ENCODE peak calls at places on chromosomes 16 and 17, in seven cellular contexts. H is sigmoid colon, M is stomach, T is K562, S is HCT116, F is prostate gland, X is breast epithelium. L is an unnamed sample.

GRCh38 chr16:48558269-48558915 is 51.6 kb downstream of the N4BP1 start:
- DNase-seq in M (no peak), F (no peak), T (no peak), H (no peak), X (no peak), S (no peak), L (no peak)

GRCh38 chr16:19610200-19610599 is 54.7 kb downstream of the VPS35L start:
- DNase-seq in H (no peak), M (no peak), F (no peak), X (no peak), S (no peak), T (no peak), L (no peak)

GRCh38 chr17:19987897-19988296 is 10.3 kb upstream of the AKAP10 start:
- DNase-seq in S (no peak), X (no peak), M (no peak), F (no peak), H (no peak), T (peak), L (no peak)

GRCh38 chr17:50947844-50948514 is 81.8 kb upstream of the TOB1 start:
- DNase-seq in T (no peak), M (peak), H (peak), S (no peak), X (peak), F (peak), L (no peak)

GRCh38 chr16:89004209-89004831 is 27.3 kb upstream of the CBFA2T3 start:
- DNase-seq in H (no peak), X (no peak), F (no peak), T (peak), S (no peak), M (no peak), L (no peak)

GRCh38 chr16:24645739-24646645 is 83.5 kb upstream of the TNRC6A start:
- DNase-seq in F (no peak), H (peak), S (peak), X (no peak), M (no peak), T (no peak), L (no peak)

GRCh38 chr16:54597222-54597621 is 310.6 kb upstream of the IRX3 start:
- DNase-seq in X (no peak), S (no peak), H (no peak), T (no peak), F (no peak), M (no peak), L (no peak)

GRCh38 chr16:15518412-15519351 is 84.3 kb downstream of the BMERB1 start:
- DNase-seq in T (no peak), X (no peak), F (no peak), H (peak), S (no peak), M (no peak), L (no peak)

GRCh38 chr17:59897090-59897489 is 4.2 kb downstream of the RPS6KB1 start:
- DNase-seq in X (no peak), T (no peak), H (no peak), M (no peak), F (no peak), S (no peak), L (no peak)

GRCh38 chr16:29961127-29961478 is 776 bp upstream of the TMEM219 start:
- DNase-seq in X (no peak), H (no peak), S (no peak), F (no peak), M (no peak), T (no peak), L (no peak)

GRCh38 chr16:87160752-87161337 is 156.3 kb downstream of the C16orf95 start:
- DNase-seq in M (no peak), X (no peak), S (no peak), F (no peak), H (no peak), T (no peak), L (no peak)

GRCh38 chr16:79483336-79483735 is 117.2 kb downstream of the MAF start:
- DNase-seq in M (no peak), S (no peak), F (no peak), T (no peak), H (no peak), X (no peak), L (no peak)

GRCh38 chr17:73067075-73067474 is 25.4 kb downstream of the SLC39A11 start:
- DNase-seq in T (no peak), H (no peak), F (no peak), M (no peak), X (no peak), S (no peak), L (no peak)

GRCh38 chr17:55086635-55087058 is 118.1 kb downstream of the STXBP4 start:
- DNase-seq in H (no peak), S (peak), T (peak), M (no peak), X (no peak), F (no peak), L (no peak)

GRCh38 chr17:71237903-71238538 is 882.8 kb upstream of the SOX9 start:
- DNase-seq in H (no peak), X (no peak), F (no peak), T (no peak), S (peak), M (no peak), L (no peak)

DNA sequence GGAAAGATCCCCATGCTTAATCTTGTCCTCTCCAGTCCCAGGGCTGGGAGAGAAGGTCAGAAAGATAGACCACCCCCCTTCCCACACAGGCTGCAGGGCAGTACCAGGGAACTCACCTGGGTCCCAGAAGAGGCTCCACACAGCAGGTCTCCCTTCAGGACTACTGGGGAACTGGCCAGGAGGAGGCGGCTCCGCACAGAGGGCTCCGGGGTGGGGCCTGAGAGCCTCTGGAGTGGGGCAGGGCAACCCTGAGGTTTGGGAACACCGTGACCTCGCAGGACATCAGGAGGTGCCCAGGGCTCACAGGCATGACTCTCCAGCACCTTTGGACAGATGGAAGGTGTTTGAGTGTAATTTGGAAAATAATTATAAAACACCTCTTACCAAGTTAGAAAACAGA is 11.0 kb downstream of the ABCA3 start:
- DNase-seq in F (no peak), T (no peak), S (no peak), X (no peak), M (no peak), H (no peak), L (no peak)
- TF ChIP-seq POLR2A in F (no peak), T (no peak), S (no peak), X (no peak), M (no peak), H (no peak), L (no peak)

DNA sequence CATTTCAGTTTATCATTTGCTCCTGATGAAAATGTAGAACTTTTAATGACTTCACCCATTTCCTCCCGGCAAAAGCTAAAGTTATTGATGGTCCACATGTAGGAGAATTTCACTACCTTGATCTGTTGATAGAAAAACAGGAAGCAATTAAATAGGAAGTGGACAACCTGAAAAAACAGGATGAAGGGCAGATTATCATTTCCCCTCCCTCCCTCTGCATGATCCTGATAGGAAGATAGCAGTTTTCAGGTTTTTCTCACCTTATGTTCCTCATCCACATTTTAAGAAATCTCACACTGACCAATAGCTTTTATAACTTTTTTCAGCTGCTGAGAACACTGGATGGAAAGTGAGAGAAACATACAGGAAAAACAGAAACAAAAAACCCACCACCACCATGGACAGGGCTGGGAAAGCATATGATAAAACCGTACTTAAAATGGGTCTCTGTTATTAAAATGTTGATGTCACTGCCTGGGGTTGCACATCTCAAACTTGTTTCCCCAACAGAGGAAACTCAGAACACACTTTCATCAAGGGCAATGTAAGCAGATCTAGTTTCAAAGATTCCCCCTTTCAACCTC is 46.4 kb downstream of the NXPH3 start:
- DNase-seq in F (no peak), M (no peak), T (no peak), H (no peak), S (no peak), X (no peak), L (no peak)
- TF ChIP-seq POLR2AphosphoS5 in F (no peak), M (no peak), T (no peak), H (no peak), S (no peak), X (no peak), L (no peak)

DNA sequence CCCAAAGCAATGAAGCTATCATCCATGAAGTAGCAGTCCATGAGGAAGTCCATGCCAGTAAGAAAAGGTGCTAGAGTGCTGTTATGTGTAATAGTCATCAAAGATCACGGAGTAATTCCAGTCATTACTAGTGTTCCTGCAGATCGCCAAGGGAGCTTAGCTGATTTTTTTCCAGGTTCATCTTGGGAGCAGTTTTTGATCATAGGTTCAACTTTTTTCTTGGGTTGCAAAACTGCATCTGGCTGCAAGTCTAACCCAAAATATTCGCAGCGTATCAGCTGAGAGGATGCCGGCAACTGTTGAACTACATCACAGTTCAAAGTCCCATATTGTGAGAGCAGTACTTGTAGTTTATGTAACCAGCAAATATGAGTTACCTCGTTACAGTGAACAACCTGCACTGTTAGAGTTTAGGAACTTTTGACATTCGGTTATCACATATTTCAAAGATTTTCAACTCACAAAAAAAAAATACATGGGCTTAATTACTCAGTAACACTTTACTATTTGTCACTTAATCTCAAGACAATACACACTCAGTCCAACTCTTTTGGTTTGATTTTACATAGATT is 18.4 kb upstream of the RSL1D1 start:
- DNase-seq in M (no peak), H (no peak), X (no peak), F (no peak), T (no peak), S (no peak), L (no peak)
- TF ChIP-seq POLR2A in M (no peak), H (no peak), X (no peak), F (no peak), T (no peak), S (no peak), L (no peak)

GRCh38 chr17:77086433-77087010 is 54.2 kb upstream of the SEC14L1 start:
- DNase-seq in S (peak), T (peak), M (peak), F (peak), H (peak), X (peak), L (peak)

GRCh38 chr17:77085916-77086432 is 54.8 kb upstream of the SEC14L1 start:
- DNase-seq in T (no peak), M (no peak), H (no peak), X (no peak), F (no peak), S (no peak), L (no peak)

GRCh38 chr17:77087650-77088454 is 52.9 kb upstream of the SEC14L1 start:
- DNase-seq in M (no peak), S (no peak), F (no peak), T (no peak), X (no peak), H (no peak), L (no peak)

GRCh38 chr17:77088455-77089117 is 52.2 kb upstream of the SEC14L1 start:
- DNase-seq in H (peak), S (peak), X (peak), T (peak), M (peak), F (peak), L (peak)

GRCh38 chr17:77083547-77083946 is 57.2 kb upstream of the SEC14L1 start:
- DNase-seq in F (no peak), H (no peak), T (no peak), M (no peak), X (no peak), S (no peak), L (no peak)
- TF ChIP-seq POLR2AphosphoS5 in F (no peak), H (no peak), T (no peak), M (no peak), X (no peak), S (no peak), L (no peak)

GRCh38 chr17:77941004-77941403 is 17.5 kb upstream of the TNRC6C start:
- DNase-seq in S (no peak), H (no peak), F (no peak), T (no peak), X (no peak), M (no peak), L (no peak)

GRCh38 chr17:77946900-77947643 is 11.4 kb upstream of the TNRC6C start:
- DNase-seq in S (no peak), F (no peak), T (no peak), X (no peak), M (no peak), H (no peak), L (no peak)

GRCh38 chr17:77944390-77945222 is 13.9 kb upstream of the TNRC6C start:
- DNase-seq in M (no peak), S (no peak), H (no peak), X (no peak), F (no peak), T (no peak), L (no peak)

GRCh38 chr17:77942111-77942988 is 16.2 kb upstream of the TNRC6C start:
- DNase-seq in F (peak), T (no peak), H (no peak), M (no peak), X (peak), S (no peak), L (no peak)

DNA sequence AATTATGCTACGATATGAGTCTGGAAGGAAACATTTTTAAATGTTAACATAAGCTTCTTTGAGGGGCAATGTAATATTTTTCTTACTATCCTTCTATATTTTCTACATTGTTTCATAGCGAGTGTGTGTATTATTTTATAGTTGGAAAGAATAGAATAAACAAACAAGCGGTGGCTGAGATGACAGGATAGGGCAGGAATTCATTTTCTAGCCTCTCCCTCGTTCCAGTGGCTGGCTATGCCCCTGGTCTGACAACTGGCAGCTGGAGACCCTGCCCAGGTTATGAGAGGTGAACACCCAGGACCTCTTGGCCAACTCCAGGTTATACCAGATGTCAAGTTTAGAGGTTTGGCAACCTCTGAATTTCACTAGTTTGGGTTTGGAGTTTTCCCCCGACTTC is 14.5 kb upstream of the TNRC6C start:
- DNase-seq in H (no peak), M (no peak), X (no peak), F (no peak), S (no peak), T (no peak), L (no peak)
- TF ChIP-seq POLR2A in H (no peak), M (no peak), X (no peak), F (no peak), S (no peak), T (no peak), L (no peak)

DNA sequence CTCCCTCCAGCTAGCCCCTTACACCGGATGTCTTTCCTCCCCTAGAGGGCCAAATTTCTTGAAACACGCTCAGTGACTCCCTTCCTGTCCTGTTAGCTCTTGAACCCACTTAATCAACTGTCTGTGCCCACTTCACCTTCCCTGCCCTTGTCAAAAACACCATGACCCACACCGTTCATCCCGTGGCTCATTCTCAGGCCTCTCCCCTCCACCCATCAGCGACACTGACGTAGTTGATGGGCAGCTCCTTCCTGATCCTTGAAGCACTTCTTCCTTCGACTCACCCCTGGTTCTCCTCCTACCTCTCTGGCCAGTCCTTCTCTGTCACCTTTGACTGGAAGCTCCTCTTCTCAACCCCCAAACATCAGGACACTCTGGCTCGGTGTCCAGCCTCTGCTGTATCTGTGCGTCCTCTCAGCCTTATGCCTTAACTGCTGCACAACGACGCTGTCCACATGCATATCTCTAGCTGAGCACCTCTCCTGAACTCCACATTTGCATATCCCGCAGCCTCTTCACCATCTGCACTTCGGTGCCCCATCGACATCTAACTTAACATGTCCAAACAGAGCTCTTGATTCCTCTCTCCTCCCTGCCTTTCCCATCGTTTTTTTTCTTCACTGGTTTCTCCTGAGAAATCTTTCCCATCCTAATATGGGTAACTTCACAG is 39.3 kb upstream of the CCDC182 start:
- DNase-seq in H (no peak), M (no peak), X (no peak), T (no peak), S (no peak), F (no peak), L (no peak)
- TF ChIP-seq POLR2AphosphoS5 in H (no peak), M (no peak), X (no peak), T (no peak), S (no peak), F (no peak), L (no peak)

GRCh38 chr17:29569245-29569950 is 897 bp downstream of the TP53I13 start:
- DNase-seq in S (no peak), M (no peak), X (no peak), F (no peak), T (no peak), H (peak), L (no peak)

GRCh38 chr17:29565643-29566472 is 979 bp downstream of the ABHD15 start:
- DNase-seq in F (peak), T (no peak), S (peak), H (peak), M (peak), X (peak), L (no peak)

GRCh38 chr17:29568331-29569244 is at the start of gene TP53I13:
- DNase-seq in T (peak), M (peak), H (peak), X (peak), F (peak), S (peak), L (peak)

GRCh38 chr17:29567362-29568330 is 809 bp upstream of the ABHD15 start:
- DNase-seq in M (peak), H (peak), X (peak), S (peak), T (peak), F (peak), L (peak)

GRCh38 chr17:29566473-29567361 is at the start of gene ABHD15:
- DNase-seq in F (peak), T (no peak), X (peak), M (peak), S (peak), H (peak), L (peak)
- TF ChIP-seq POLR2A in F (peak), T (no peak), X (no peak), M (no peak), S (peak), H (peak), L (no peak)

DNA sequence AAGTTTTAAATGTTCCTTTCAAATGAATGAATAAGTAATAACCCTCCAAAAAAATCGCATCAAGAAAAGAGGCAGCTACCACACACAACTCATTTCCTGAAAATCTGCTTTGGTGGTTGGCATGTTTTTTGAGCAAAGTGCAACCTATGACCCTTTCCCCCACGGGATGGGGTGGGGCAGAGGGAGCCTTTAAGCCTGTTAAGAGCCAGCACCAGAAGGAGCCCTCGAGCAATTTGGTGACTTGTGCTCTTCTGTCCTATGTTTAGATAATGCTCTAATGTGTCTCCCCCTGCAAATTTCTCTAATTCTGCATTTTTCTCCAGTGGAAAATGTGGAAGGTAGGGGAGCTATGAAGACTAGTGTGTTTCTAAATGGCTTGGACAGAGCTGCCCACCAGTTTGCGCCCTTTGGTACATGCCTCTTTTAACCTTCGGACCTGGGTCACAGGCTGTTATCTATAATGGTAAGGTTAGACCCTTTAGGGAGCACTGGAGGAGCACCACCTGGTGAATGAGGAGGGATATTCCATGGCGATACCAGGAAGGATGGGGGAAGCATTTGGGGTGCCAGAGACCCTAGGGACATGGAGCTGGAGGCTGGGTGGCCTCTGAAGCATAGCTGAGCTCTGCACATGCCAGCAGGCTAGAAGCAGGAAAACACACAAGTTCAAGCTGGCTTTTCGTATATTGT is 1.6 kb downstream of the PYCARD start:
- DNase-seq in M (no peak), S (no peak), X (no peak), F (no peak), T (peak), H (no peak), L (no peak)
- TF ChIP-seq POLR2AphosphoS5 in M (no peak), S (no peak), X (no peak), F (no peak), T (no peak), H (no peak), L (peak)